ENCODE peak calls at places on chromosome 3, in nine cellular contexts. B is GM13976, Y is cardiac fibroblast, C is choroid plexus epithelial cell, T is WTC11, D is endothelial cell of umbilical vein, W is endothelial cell, O is progenitor cell of endocrine pancreas, L is GM12865. S is an unnamed sample.

GRCh38 chr3:188827593-188827992 is 344.2 kb upstream of the TPRG1 start:
- DNase-seq in B (no peak), Y (no peak), C (peak; percentile 45), T (no peak), D (no peak), W (no peak), O (no peak), L (no peak), S (no peak)

GRCh38 chr3:39919281-39919680 is 109.9 kb downstream of the MYRIP start:
- DNase-seq in B (no peak), Y (no peak), C (no peak), T (no peak), D (no peak), W (no peak), O (no peak), L (no peak), S (no peak)

GRCh38 chr3:46878796-46879436 is 1.4 kb downstream of the PTH1R start:
- DNase-seq in B (no peak), Y (no peak), C (no peak), T (no peak), D (no peak), W (no peak), O (no peak), L (peak; percentile 48), S (no peak)

GRCh38 chr3:9175421-9175820 is 74.0 kb downstream of the SRGAP3 start:
- DNase-seq in B (no peak), Y (no peak), C (peak; percentile 4), T (no peak), D (no peak), W (no peak), O (no peak), L (no peak), S (no peak)

GRCh38 chr3:11464356-11464755 is 179.4 kb downstream of the VGLL4 start:
- DNase-seq in B (no peak), Y (no peak), C (no peak), T (no peak), D (no peak), W (no peak), O (no peak), L (no peak), S (no peak)

GRCh38 chr3:10115326-10116137 is at the start of gene BRK1:
- DNase-seq in B (peak; percentile 99), Y (peak; percentile 98), C (peak; percentile 98), T (peak; percentile 86), D (peak; percentile 96), W (peak; percentile 88), O (peak; percentile 78), L (peak; percentile 98), S (peak; percentile 99)

GRCh38 chr3:25444273-25444672 is 16.2 kb downstream of the RARB start:
- DNase-seq in B (no peak), Y (no peak), C (no peak), T (no peak), D (no peak), W (no peak), O (no peak), L (no peak), S (no peak)

GRCh38 chr3:148332509-148332908 is 365.2 kb upstream of the AGTR1 start:
- DNase-seq in B (no peak), Y (no peak), C (no peak), T (no peak), D (no peak), W (no peak), O (no peak), L (no peak), S (no peak)

GRCh38 chr3:127666684-127667083 is 6.1 kb upstream of the ABTB1 start:
- DNase-seq in B (no peak), Y (no peak), C (no peak), T (no peak), D (no peak), W (no peak), O (no peak), L (no peak), S (no peak)

GRCh38 chr3:30073622-30074021 is 532.8 kb upstream of the TGFBR2 start:
- DNase-seq in B (no peak), Y (peak; percentile 29), C (peak; percentile 63), T (no peak), D (no peak), W (no peak), O (no peak), L (no peak), S (no peak)

GRCh38 chr3:123409443-123410148 is 39.3 kb downstream of the ADCY5 start:
- DNase-seq in B (no peak), Y (no peak), C (no peak), T (no peak), D (no peak), W (no peak), O (peak; percentile 39), L (no peak), S (no peak)

GRCh38 chr3:129607391-129608068 is 1.1 kb upstream of the PLXND1 start:
- DNase-seq in B (no peak), Y (no peak), C (no peak), T (no peak), D (peak; percentile 50), W (no peak), O (no peak), L (no peak), S (no peak)

GRCh38 chr3:137792633-137793271 is 28.6 kb downstream of the SOX14 start:
- DNase-seq in B (peak; percentile 18), Y (peak; percentile 29), C (peak; percentile 33), T (peak; percentile 67), D (no peak), W (peak; percentile 57), O (no peak), L (peak; percentile 55), S (peak; percentile 23)

GRCh38 chr3:30747771-30748281 is 141.4 kb downstream of the TGFBR2 start:
- DNase-seq in B (no peak), Y (peak; percentile 61), C (peak; percentile 70), T (no peak), D (peak; percentile 69), W (no peak), O (no peak), L (no peak), S (no peak)

GRCh38 chr3:30471076-30471475 is 135.3 kb upstream of the TGFBR2 start:
- DNase-seq in B (no peak), Y (peak; percentile 68), C (peak; percentile 33), T (no peak), D (peak; percentile 11), W (no peak), O (no peak), L (no peak), S (no peak)

GRCh38 chr3:77601853-77602440 is 562.0 kb downstream of the ROBO2 start:
- DNase-seq in B (no peak), Y (no peak), C (no peak), T (no peak), D (no peak), W (no peak), O (no peak), L (no peak), S (no peak)

DNA sequence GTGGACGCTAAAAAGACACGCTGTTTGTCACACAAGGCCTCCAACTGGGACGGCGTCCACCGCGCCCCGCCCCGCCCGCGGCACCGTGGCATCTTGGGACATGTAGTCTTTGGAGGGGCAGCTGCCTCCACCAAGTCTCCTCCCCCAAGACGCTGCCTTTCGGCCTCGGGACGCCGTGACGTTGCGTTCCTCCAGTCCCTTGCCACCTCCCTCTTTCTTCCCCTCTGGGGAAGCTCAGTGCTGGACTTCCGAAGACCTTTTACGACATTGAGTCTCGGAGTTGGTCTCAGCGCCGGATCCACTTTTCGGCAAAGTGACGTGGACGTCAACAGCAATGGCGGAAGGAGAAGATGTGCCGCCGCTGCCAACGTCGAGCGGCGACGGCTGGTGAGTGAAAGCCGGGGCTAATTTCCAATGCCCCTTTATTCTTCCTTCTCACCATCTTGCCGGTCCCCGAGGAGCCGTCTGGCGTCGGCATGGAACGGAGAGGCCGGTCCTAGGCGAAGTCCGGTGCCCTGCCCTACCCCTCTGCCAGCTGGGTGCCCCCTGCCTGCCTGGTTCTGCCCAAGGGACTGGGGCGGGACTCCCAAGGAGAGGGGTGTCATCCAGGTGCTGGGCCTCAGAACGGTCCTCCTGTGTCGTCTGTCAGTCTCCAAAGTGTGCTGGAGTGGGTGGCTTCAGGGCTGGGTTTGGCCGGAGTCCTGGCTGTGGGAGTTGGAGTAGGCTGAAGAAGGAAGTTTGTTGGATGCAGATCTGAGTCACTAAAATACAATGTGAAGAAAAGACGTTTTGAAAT is at the start of gene TBC1D23:
- DNase-seq in B (peak; percentile 99), Y (peak; percentile 100), C (peak; percentile 100), T (peak; percentile 98), D (peak; percentile 100), W (peak; percentile 96), O (peak; percentile 95), L (peak; percentile 99), S (peak; percentile 94)
- TF ChIP-seq CTCF in B (no peak), Y (no peak), C (no peak), T (no peak), D (no peak), W (no peak), O (no peak), L (no peak), S (no peak)

DNA sequence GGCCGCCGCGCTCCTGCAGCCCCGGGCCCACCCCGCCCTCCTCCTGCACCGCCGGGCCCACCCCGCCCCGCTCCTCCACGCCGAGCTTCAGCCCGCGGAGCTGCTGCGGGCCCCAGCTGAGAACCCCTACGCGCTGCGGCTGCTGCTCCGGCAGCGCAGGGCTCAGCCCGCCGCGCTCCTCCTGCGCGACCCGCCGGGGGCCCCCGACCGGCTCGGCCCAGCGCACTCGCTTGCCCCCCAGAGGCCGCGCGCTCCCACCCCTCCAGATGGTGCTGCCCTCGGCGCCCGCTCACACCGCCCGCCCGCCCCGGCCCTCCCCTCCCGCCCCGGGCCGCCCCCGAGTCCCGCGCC is 918 bp upstream of the TNK2 start:
- DNase-seq in B (no peak), Y (no peak), C (peak; percentile 23), T (no peak), D (peak; percentile 28), W (no peak), O (no peak), L (no peak), S (no peak)
- TF ChIP-seq CTCF in B (peak; percentile 14), Y (no peak), C (no peak), T (no peak), D (no peak), W (no peak), O (no peak), L (no peak), S (no peak)

GRCh38 chr3:175356899-175357324 is 497.8 kb downstream of the NAALADL2 start:
- DNase-seq in B (no peak), Y (no peak), C (peak; percentile 16), T (no peak), D (peak; percentile 18), W (no peak), O (no peak), L (no peak), S (no peak)

GRCh38 chr3:175357758-175358157 is 498.6 kb downstream of the NAALADL2 start:
- DNase-seq in B (no peak), Y (no peak), C (no peak), T (no peak), D (peak; percentile 57), W (no peak), O (no peak), L (no peak), S (no peak)

GRCh38 chr3:175358935-175359334 is 499.8 kb downstream of the NAALADL2 start:
- DNase-seq in B (no peak), Y (no peak), C (no peak), T (no peak), D (no peak), W (no peak), O (no peak), L (no peak), S (no peak)

GRCh38 chr3:175355801-175356335 is 496.7 kb downstream of the NAALADL2 start:
- DNase-seq in B (no peak), Y (no peak), C (no peak), T (no peak), D (no peak), W (no peak), O (no peak), L (no peak), S (no peak)
- TF ChIP-seq CTCF in B (no peak), Y (no peak), C (no peak), T (no peak), D (no peak), W (no peak), O (no peak), L (no peak), S (no peak)

GRCh38 chr3:71195492-71195891 is 388.0 kb downstream of the FOXP1 start:
- DNase-seq in B (no peak), Y (no peak), C (peak; percentile 88), T (no peak), D (no peak), W (no peak), O (no peak), L (no peak), S (no peak)
- TF ChIP-seq CTCF in B (no peak), Y (no peak), C (no peak), T (no peak), D (no peak), W (no peak), O (no peak), L (no peak), S (no peak)